ENCODE peak calls at places on chromosomes 2 and 18, in four cellular contexts. One of them, this sample, is unnamed.

GRCh38 chr2:48483506-48483905 is 46.4 kb upstream of the STON1 start:
- DNase-seq in K562: no peak
- DNase-seq in HepG2: no peak
- DNase-seq in GM12878: no peak
- DNase-seq in this sample: no peak

GRCh38 chr18:2028986-2029385 is 542.3 kb downstream of the METTL4 start:
- DNase-seq in K562: no peak
- DNase-seq in HepG2: no peak
- DNase-seq in GM12878: no peak
- DNase-seq in this sample: no peak

GRCh38 chr2:15594291-15595256 is 2.9 kb downstream of the DDX1 start:
- DNase-seq in HepG2: no peak
- DNase-seq in K562: no peak
- DNase-seq in GM12878: no peak
- DNase-seq in this sample: no peak

GRCh38 chr2:12824304-12824761 is 107.6 kb downstream of the TRIB2 start:
- DNase-seq in HepG2: no peak
- DNase-seq in GM12878: no peak
- DNase-seq in K562: no peak
- DNase-seq in this sample: no peak

GRCh38 chr2:58535182-58535581 is 294.1 kb upstream of the FANCL start:
- DNase-seq in K562: no peak
- DNase-seq in HepG2: no peak
- DNase-seq in GM12878: no peak
- DNase-seq in this sample: peak

GRCh38 chr18:22691988-22692710 is 241.0 kb upstream of the RBBP8 start:
- DNase-seq in K562: no peak
- DNase-seq in HepG2: no peak
- DNase-seq in GM12878: no peak
- DNase-seq in this sample: no peak

GRCh38 chr2:121191191-121192170 is 93.5 kb downstream of the TFCP2L1 start:
- DNase-seq in K562: peak
- DNase-seq in HepG2: no peak
- DNase-seq in GM12878: no peak
- DNase-seq in this sample: no peak

GRCh38 chr2:223093436-223093839 is 41.4 kb downstream of the KCNE4 start:
- DNase-seq in GM12878: no peak
- DNase-seq in HepG2: no peak
- DNase-seq in K562: no peak
- DNase-seq in this sample: peak

GRCh38 chr2:73939419-73939818 is 12.7 kb downstream of the DGUOK start:
- DNase-seq in GM12878: no peak
- DNase-seq in HepG2: no peak
- DNase-seq in K562: no peak
- DNase-seq in this sample: no peak

GRCh38 chr2:141399270-141399669 is 731.5 kb downstream of the LRP1B start:
- DNase-seq in HepG2: peak
- DNase-seq in GM12878: no peak
- DNase-seq in K562: no peak
- DNase-seq in this sample: peak
- TF ChIP-seq ETV6 in HepG2: no peak
- TF ChIP-seq ETV6 in GM12878: no peak
- TF ChIP-seq ETV6 in K562: no peak
- TF ChIP-seq ETV6 in this sample: no peak

GRCh38 chr2:19990416-19990728 is 467 bp upstream of the WDR35 start:
- DNase-seq in GM12878: no peak
- DNase-seq in HepG2: no peak
- DNase-seq in K562: no peak
- DNase-seq in this sample: no peak

GRCh38 chr2:19988600-19988999 is 1.3 kb downstream of the WDR35 start:
- DNase-seq in HepG2: no peak
- DNase-seq in GM12878: no peak
- DNase-seq in K562: no peak
- DNase-seq in this sample: no peak

GRCh38 chr2:19989342-19989680 is 594 bp downstream of the WDR35 start:
- DNase-seq in GM12878: no peak
- DNase-seq in HepG2: no peak
- DNase-seq in K562: no peak
- DNase-seq in this sample: no peak

GRCh38 chr2:19989681-19990415 is at the start of gene WDR35:
- DNase-seq in HepG2: peak
- DNase-seq in GM12878: peak
- DNase-seq in K562: peak
- DNase-seq in this sample: peak

GRCh38 chr2:19987936-19988335 is 2.0 kb downstream of the WDR35 start:
- DNase-seq in GM12878: peak
- DNase-seq in HepG2: no peak
- DNase-seq in K562: no peak
- DNase-seq in this sample: no peak
- TF ChIP-seq ETV6 in GM12878: no peak
- TF ChIP-seq ETV6 in HepG2: no peak
- TF ChIP-seq ETV6 in K562: no peak
- TF ChIP-seq ETV6 in this sample: no peak

GRCh38 chr2:234048049-234048448 is 2.5 kb upstream of the SPP2 start:
- DNase-seq in GM12878: no peak
- DNase-seq in K562: no peak
- DNase-seq in HepG2: no peak
- DNase-seq in this sample: no peak
- TF ChIP-seq ETV6 in GM12878: no peak
- TF ChIP-seq ETV6 in K562: no peak
- TF ChIP-seq ETV6 in HepG2: no peak
- TF ChIP-seq ETV6 in this sample: no peak

GRCh38 chr2:188628989-188629889 is 337.6 kb downstream of the GULP1 start:
- DNase-seq in HepG2: no peak
- DNase-seq in GM12878: no peak
- DNase-seq in K562: no peak
- DNase-seq in this sample: no peak
- TF ChIP-seq ETV6 in HepG2: no peak
- TF ChIP-seq ETV6 in GM12878: no peak
- TF ChIP-seq ETV6 in K562: no peak
- TF ChIP-seq ETV6 in this sample: no peak

GRCh38 chr2:239954166-239955085 is 70.7 kb downstream of the NDUFA10 start:
- DNase-seq in HepG2: no peak
- DNase-seq in K562: no peak
- DNase-seq in GM12878: no peak
- DNase-seq in this sample: no peak
- TF ChIP-seq ETV6 in HepG2: no peak
- TF ChIP-seq ETV6 in K562: no peak
- TF ChIP-seq ETV6 in GM12878: no peak
- TF ChIP-seq ETV6 in this sample: no peak

GRCh38 chr2:53200072-53200471 is 567.5 kb upstream of the CHAC2 start:
- DNase-seq in K562: no peak
- DNase-seq in GM12878: no peak
- DNase-seq in HepG2: no peak
- DNase-seq in this sample: no peak

DNA sequence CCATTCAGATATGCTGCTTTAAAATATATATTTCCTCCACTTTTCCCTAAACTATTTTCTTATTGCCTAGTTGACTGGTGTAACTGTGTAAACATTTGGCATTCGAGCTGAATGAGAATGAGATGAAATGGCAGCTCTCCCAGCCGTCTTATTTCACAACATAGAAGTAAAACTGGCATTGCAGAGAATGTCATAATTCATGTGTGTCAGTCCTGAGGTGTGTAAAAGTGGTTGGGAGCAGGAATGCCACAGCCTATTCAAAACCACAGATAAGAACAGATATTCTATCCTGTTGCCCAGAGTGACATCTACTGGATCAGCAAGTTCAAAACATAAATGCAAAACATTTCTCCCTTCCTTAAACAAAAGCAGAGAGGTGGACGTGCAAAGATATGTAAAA is 565.5 kb upstream of the CHAC2 start:
- DNase-seq in HepG2: peak
- DNase-seq in GM12878: no peak
- DNase-seq in K562: no peak
- DNase-seq in this sample: no peak
- TF ChIP-seq ETV6 in HepG2: no peak
- TF ChIP-seq ETV6 in GM12878: no peak
- TF ChIP-seq ETV6 in K562: no peak
- TF ChIP-seq ETV6 in this sample: no peak

GRCh38 chr18:49207373-49207772 is 253.1 kb downstream of the DYM start:
- DNase-seq in HepG2: no peak
- DNase-seq in GM12878: no peak
- DNase-seq in K562: no peak
- DNase-seq in this sample: no peak
- TF ChIP-seq ETV6 in HepG2: no peak
- TF ChIP-seq ETV6 in GM12878: no peak
- TF ChIP-seq ETV6 in K562: no peak
- TF ChIP-seq ETV6 in this sample: no peak

GRCh38 chr2:113391073-113391472 is 46.4 kb upstream of the ZNG1B start:
- DNase-seq in HepG2: no peak
- DNase-seq in GM12878: no peak
- DNase-seq in K562: no peak
- DNase-seq in this sample: no peak

DNA sequence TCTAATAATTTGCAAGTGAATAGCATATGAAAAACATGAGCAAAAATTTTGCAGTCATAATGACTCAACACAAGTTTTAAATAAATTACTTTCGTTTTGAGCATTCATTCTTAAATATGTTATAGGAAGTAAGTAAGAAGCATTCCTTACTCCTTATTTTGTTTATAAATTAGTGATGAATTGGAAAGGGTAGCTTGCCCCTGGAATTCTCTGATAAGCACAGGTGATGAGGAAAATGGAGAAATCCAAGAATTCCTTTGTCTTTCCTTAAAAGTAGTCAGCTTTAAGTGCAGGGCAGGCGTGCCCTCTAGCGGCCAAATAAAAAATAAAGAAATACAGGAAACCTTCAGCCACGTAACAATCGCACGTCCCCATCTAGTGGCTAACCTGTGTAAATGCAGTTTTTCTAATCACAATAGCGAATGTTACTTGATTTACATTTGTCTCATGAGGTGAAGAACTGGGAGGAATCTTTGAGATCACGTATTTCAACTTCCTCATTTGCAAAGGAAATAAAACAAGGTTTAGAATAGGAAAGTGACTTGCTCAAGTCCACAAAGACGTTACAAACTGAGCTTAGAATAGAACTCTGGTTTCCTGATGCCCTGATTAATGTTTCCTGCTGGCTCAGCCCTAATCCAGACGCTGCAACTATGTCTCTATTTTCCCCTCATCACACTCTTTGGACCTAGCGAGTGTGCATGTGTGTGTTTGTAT is 47.2 kb upstream of the ZNG1B start:
- DNase-seq in HepG2: peak
- DNase-seq in GM12878: peak
- DNase-seq in K562: peak
- DNase-seq in this sample: peak
- TF ChIP-seq ETV6 in HepG2: no peak
- TF ChIP-seq ETV6 in GM12878: no peak
- TF ChIP-seq ETV6 in K562: no peak
- TF ChIP-seq ETV6 in this sample: no peak

DNA sequence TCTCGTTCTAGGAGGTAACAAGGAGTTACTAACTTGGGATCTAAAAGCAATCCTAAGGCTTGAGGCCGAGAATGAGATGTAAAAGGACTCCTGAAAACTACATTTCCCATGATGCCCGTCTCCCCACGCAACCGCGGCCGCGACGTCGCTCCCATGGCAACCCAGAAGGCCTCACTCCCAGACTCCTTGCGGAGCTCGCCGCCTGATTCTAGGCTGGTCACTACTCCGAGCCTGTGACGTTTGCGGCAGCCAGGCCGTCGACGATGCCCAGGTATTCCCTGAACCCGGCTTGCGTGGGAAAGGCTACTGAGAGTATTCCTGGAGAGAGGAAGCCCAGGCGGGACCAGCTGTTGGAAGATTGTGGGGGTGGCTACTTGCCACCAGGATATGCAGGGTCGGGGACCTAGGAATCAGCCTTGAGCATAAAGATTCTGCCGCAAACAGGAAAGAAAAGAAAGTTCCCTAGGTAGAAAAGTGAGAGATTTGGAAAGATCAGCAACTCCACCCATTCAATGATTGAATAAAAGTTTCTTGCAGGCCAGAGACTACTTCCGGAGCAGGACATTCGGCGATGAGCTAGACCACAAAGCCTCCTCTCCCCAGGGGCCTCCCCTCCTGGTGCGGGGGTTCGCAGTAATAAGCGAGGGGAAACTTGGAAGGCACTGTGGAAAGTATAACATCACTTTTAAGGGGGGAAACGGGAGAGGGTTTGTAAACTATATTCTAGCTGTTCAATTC is at the start of gene DYNC2LI1:
- DNase-seq in GM12878: peak
- DNase-seq in K562: peak
- DNase-seq in HepG2: peak
- DNase-seq in this sample: peak
- TF ChIP-seq ETV6 in GM12878: no peak
- TF ChIP-seq ETV6 in K562: no peak
- TF ChIP-seq ETV6 in HepG2: peak
- TF ChIP-seq ETV6 in this sample: no peak

DNA sequence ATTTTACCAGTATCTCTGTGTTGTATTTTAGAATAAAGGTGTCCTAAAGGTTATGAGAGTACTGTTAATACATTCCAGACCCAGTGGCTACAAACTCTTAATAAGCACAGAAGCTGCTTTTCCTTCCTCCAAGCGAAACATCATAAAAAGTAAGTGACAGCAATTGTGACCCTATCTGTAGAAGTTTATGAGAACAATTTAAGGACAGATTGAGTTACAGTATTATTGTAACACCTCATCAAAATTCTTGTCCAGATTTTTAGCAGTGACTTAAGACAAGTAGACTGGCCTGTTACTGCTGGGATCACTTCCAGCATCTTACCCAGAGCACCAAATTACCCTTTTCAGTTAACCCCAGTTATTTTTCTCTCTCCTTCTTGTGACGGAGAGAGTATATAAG is 154.6 kb downstream of the ERBB4 start:
- DNase-seq in HepG2: no peak
- DNase-seq in K562: no peak
- DNase-seq in GM12878: no peak
- DNase-seq in this sample: no peak
- TF ChIP-seq ETV6 in HepG2: no peak
- TF ChIP-seq ETV6 in K562: no peak
- TF ChIP-seq ETV6 in GM12878: no peak
- TF ChIP-seq ETV6 in this sample: no peak

This sample was measured in WTC11.